ENCODE peak calls at places on chromosomes 3 and 15, in six cellular contexts. A is endothelial cell; M is BJ; C is amniotic stem cell; J is stimulated activated CD4-positive, alpha-beta T cell treated with anti-CD3 and anti-CD28 coated beads, Interleukin-12 subunit alpha, Interleukin-12 subunit beta, amount 100 ng/mL, for 48 hours; K is BE2C. E is an unnamed sample.

GRCh38 chr3:171614318-171614967 is 154.2 kb upstream of the TNIK start:
- DNase-seq in K (peak), M (no peak), A (peak), C (no peak), J (no peak), E (no peak)

GRCh38 chr3:39207361-39208192 is 15.2 kb upstream of the XIRP1 start:
- DNase-seq in C (no peak), K (no peak), J (no peak), A (no peak), M (no peak), E (no peak)

GRCh38 chr3:133494469-133494868 is 79.0 kb upstream of the CDV3 start:
- DNase-seq in C (no peak), K (peak), M (no peak), J (no peak), A (peak), E (no peak)

GRCh38 chr15:51708013-51708412 is 26.7 kb downstream of the SCG3 start:
- DNase-seq in M (no peak), A (no peak), J (no peak), K (no peak), C (no peak), E (no peak)

GRCh38 chr15:90337256-90337655 is 14.8 kb upstream of the ZNF774 start:
- DNase-seq in J (no peak), C (no peak), M (no peak), A (no peak), K (no peak), E (no peak)

GRCh38 chr15:39365161-39365560 is 215.7 kb upstream of the THBS1 start:
- DNase-seq in M (peak), A (no peak), K (no peak), C (no peak), J (no peak), E (no peak)

GRCh38 chr15:80618666-80619481 is 76.2 kb upstream of the ABHD17C start:
- DNase-seq in A (no peak), C (no peak), J (no peak), M (no peak), K (no peak), E (no peak)

GRCh38 chr15:52714968-52715367 is 35.8 kb upstream of the ATOSA start:
- DNase-seq in K (no peak), M (no peak), A (no peak), C (no peak), J (no peak), E (no peak)

GRCh38 chr15:98800437-98801233 is 152.3 kb downstream of the IGF1R start:
- DNase-seq in C (peak), J (no peak), K (peak), A (peak), M (peak), E (peak)

GRCh38 chr15:83108266-83109219 is 1.1 kb downstream of the TM6SF1 start:
- DNase-seq in C (no peak), A (peak), M (no peak), K (peak), J (no peak), E (no peak)

GRCh38 chr3:62051506-62051905 is 321.8 kb downstream of the FEZF2 start:
- DNase-seq in A (peak), K (peak), J (no peak), M (no peak), C (no peak), E (no peak)

GRCh38 chr3:143972495-143973351 is 1.1 kb downstream of the DIPK2A start:
- DNase-seq in C (peak), K (peak), J (peak), A (peak), M (no peak), E (peak)

GRCh38 chr3:184145881-184146280 is 9.3 kb upstream of the DVL3 start:
- DNase-seq in A (no peak), M (no peak), J (no peak), K (no peak), C (no peak), E (no peak)

GRCh38 chr3:193842832-193843446 is 249.9 kb downstream of the OPA1 start:
- DNase-seq in M (no peak), K (no peak), A (no peak), C (no peak), J (no peak), E (no peak)

GRCh38 chr3:37993811-37994638 is 3.4 kb downstream of the VILL start:
- DNase-seq in M (no peak), J (peak), C (no peak), A (peak), K (peak), E (no peak)

GRCh38 chr3:132872711-132873110 is 150.5 kb upstream of the NPHP3 start:
- DNase-seq in J (no peak), A (no peak), M (no peak), C (no peak), K (no peak), E (no peak)

GRCh38 chr15:65303687-65304392 is 637 bp upstream of the RNU5B-1 start:
- DNase-seq in A (no peak), M (no peak), C (no peak), J (peak), K (peak), E (no peak)

GRCh38 chr3:141100531-141101320 is 49.6 kb downstream of the SPSB4 start:
- DNase-seq in C (no peak), M (no peak), J (no peak), K (no peak), A (no peak), E (no peak)

GRCh38 chr3:114941626-114942309 is 205.3 kb downstream of the ZBTB20 start:
- DNase-seq in J (no peak), K (no peak), C (no peak), M (no peak), A (no peak), E (no peak)

GRCh38 chr3:53570709-53571108 is 76.3 kb downstream of the CACNA1D start:
- DNase-seq in K (no peak), J (no peak), C (no peak), A (no peak), M (no peak), E (peak)

GRCh38 chr3:137052298-137052697 is 94.5 kb downstream of the IL20RB start:
- DNase-seq in M (no peak), J (no peak), C (no peak), A (no peak), K (no peak), E (no peak)

GRCh38 chr3:16102905-16103364 is 71.5 kb upstream of the GALNT15 start:
- DNase-seq in A (no peak), J (no peak), C (no peak), M (peak), K (no peak), E (no peak)

GRCh38 chr3:37295925-37296324 is 121.5 kb upstream of the LRRFIP2 start:
- DNase-seq in K (no peak), A (no peak), C (no peak), J (no peak), M (no peak), E (no peak)

E was measured in H54.